ENCODE peak calls at places on chromosomes 4 and X, in four cellular contexts. One of them, this sample, is unnamed.
A peak's percentile ranks its signal among the peaks of the same experiment; 100 is the strongest.

GRCh38 chrX:10197597-10198210 is 40.9 kb downstream of the CLCN4 start:
- DNase-seq in WERI-Rb-1: no peak
- DNase-seq in foreskin fibroblast: no peak
- DNase-seq in left lung: no peak
- DNase-seq in this sample: no peak

GRCh38 chr4:76197971-76198410 is 15.6 kb downstream of the SCARB2 start:
- DNase-seq in WERI-Rb-1: peak; percentile 53
- DNase-seq in left lung: peak; percentile 80
- DNase-seq in foreskin fibroblast: peak; percentile 70
- DNase-seq in this sample: peak; percentile 71

GRCh38 chr4:173334891-173335754 is 965 bp upstream of the HMGB2 start:
- DNase-seq in left lung: peak; percentile 89
- DNase-seq in WERI-Rb-1: peak; percentile 95
- DNase-seq in foreskin fibroblast: peak; percentile 90
- DNase-seq in this sample: peak; percentile 86

GRCh38 chr4:42654606-42655005 is 2.3 kb downstream of the ATP8A1 start:
- DNase-seq in left lung: no peak
- DNase-seq in WERI-Rb-1: no peak
- DNase-seq in foreskin fibroblast: peak; percentile 89
- DNase-seq in this sample: no peak

GRCh38 chr4:73007526-73008100 is 61.9 kb downstream of the COX18 start:
- DNase-seq in left lung: no peak
- DNase-seq in foreskin fibroblast: no peak
- DNase-seq in WERI-Rb-1: no peak
- DNase-seq in this sample: no peak

GRCh38 chrX:38799995-38800394 is 1.3 kb upstream of the MID1IP1 start:
- DNase-seq in WERI-Rb-1: peak; percentile 11
- DNase-seq in left lung: no peak
- DNase-seq in foreskin fibroblast: no peak
- DNase-seq in this sample: no peak

GRCh38 chr4:116055857-116056827 is 942.7 kb upstream of the NDST4 start:
- DNase-seq in left lung: no peak
- DNase-seq in WERI-Rb-1: no peak
- DNase-seq in foreskin fibroblast: peak; percentile 7
- DNase-seq in this sample: no peak

GRCh38 chrX:123422875-123423274 is 238.8 kb downstream of the GRIA3 start:
- DNase-seq in WERI-Rb-1: peak; percentile 18
- DNase-seq in foreskin fibroblast: peak; percentile 69
- DNase-seq in left lung: no peak
- DNase-seq in this sample: peak; percentile 4

GRCh38 chr4:3444351-3445110 is 2.8 kb downstream of the HGFAC start:
- DNase-seq in WERI-Rb-1: no peak
- DNase-seq in left lung: peak; percentile 79
- DNase-seq in foreskin fibroblast: no peak
- DNase-seq in this sample: no peak

GRCh38 chr4:37762294-37763163 is 64.0 kb upstream of the PGM2 start:
- DNase-seq in foreskin fibroblast: peak; percentile 49
- DNase-seq in left lung: no peak
- DNase-seq in WERI-Rb-1: no peak
- DNase-seq in this sample: peak; percentile 16

GRCh38 chrX:119062750-119063374 is 9.9 kb upstream of the CT47C1 start:
- DNase-seq in foreskin fibroblast: peak; percentile 33
- DNase-seq in left lung: no peak
- DNase-seq in WERI-Rb-1: no peak
- DNase-seq in this sample: no peak

GRCh38 chr4:6011686-6012085 is 6.5 kb downstream of the C4orf50 start:
- DNase-seq in foreskin fibroblast: no peak
- DNase-seq in left lung: peak; percentile 77
- DNase-seq in WERI-Rb-1: no peak
- DNase-seq in this sample: peak; percentile 72

GRCh38 chrX:146396409-146396808 is 413.2 kb upstream of the CXorf51B start:
- DNase-seq in foreskin fibroblast: no peak
- DNase-seq in WERI-Rb-1: no peak
- DNase-seq in left lung: no peak
- DNase-seq in this sample: no peak

GRCh38 chrX:13506574-13506973 is 62.8 kb upstream of the EGFL6 start:
- DNase-seq in left lung: no peak
- DNase-seq in foreskin fibroblast: peak; percentile 70
- DNase-seq in WERI-Rb-1: peak; percentile 37
- DNase-seq in this sample: peak; percentile 43

GRCh38 chr4:24078347-24078962 is 188.6 kb upstream of the PPARGC1A start:
- DNase-seq in foreskin fibroblast: no peak
- DNase-seq in left lung: no peak
- DNase-seq in WERI-Rb-1: no peak
- DNase-seq in this sample: no peak

GRCh38 chr4:168432419-168433146 is 47.7 kb downstream of the DDX60L start:
- DNase-seq in left lung: no peak
- DNase-seq in WERI-Rb-1: no peak
- DNase-seq in foreskin fibroblast: no peak
- DNase-seq in this sample: no peak

GRCh38 chr4:6281436-6282144 is 11.9 kb downstream of the WFS1 start:
- DNase-seq in left lung: peak; percentile 73
- DNase-seq in WERI-Rb-1: no peak
- DNase-seq in foreskin fibroblast: no peak
- DNase-seq in this sample: no peak

GRCh38 chr4:145618210-145618911 is 824 bp upstream of the MMAA start:
- DNase-seq in WERI-Rb-1: no peak
- DNase-seq in foreskin fibroblast: peak; percentile 37
- DNase-seq in left lung: no peak
- DNase-seq in this sample: peak; percentile 19

GRCh38 chrX:119981286-119982070 is 37.9 kb upstream of the NKAP start:
- DNase-seq in left lung: no peak
- DNase-seq in WERI-Rb-1: peak; percentile 33
- DNase-seq in foreskin fibroblast: peak; percentile 38
- DNase-seq in this sample: peak; percentile 21

GRCh38 chr4:86845593-86845992 is 3.6 kb downstream of the SLC10A6 start:
- DNase-seq in WERI-Rb-1: no peak
- DNase-seq in foreskin fibroblast: no peak
- DNase-seq in left lung: no peak
- DNase-seq in this sample: no peak

GRCh38 chrX:40423299-40423698 is 157.5 kb upstream of the ATP6AP2 start:
- DNase-seq in WERI-Rb-1: no peak
- DNase-seq in foreskin fibroblast: no peak
- DNase-seq in left lung: no peak
- DNase-seq in this sample: no peak

GRCh38 chr4:8332891-8333331 is 63.4 kb downstream of the HTRA3 start:
- DNase-seq in foreskin fibroblast: no peak
- DNase-seq in WERI-Rb-1: peak; percentile 1
- DNase-seq in left lung: peak; percentile 63
- DNase-seq in this sample: peak; percentile 4

GRCh38 chr4:29970626-29971025 is 749.5 kb upstream of the PCDH7 start:
- DNase-seq in WERI-Rb-1: peak; percentile 35
- DNase-seq in foreskin fibroblast: no peak
- DNase-seq in left lung: no peak
- DNase-seq in this sample: no peak

GRCh38 chr4:40369437-40370278 is 34.5 kb downstream of the CHRNA9 start:
- DNase-seq in foreskin fibroblast: no peak
- DNase-seq in left lung: no peak
- DNase-seq in WERI-Rb-1: no peak
- DNase-seq in this sample: no peak

GRCh38 chr4:4443821-4444220 is 56.9 kb downstream of the NSG1 start:
- DNase-seq in WERI-Rb-1: no peak
- DNase-seq in left lung: no peak
- DNase-seq in foreskin fibroblast: peak; percentile 54
- DNase-seq in this sample: no peak

GRCh38 chr4:22634541-22635181 is 58.1 kb upstream of the GBA3 start:
- DNase-seq in foreskin fibroblast: no peak
- DNase-seq in WERI-Rb-1: no peak
- DNase-seq in left lung: peak; percentile 80
- DNase-seq in this sample: no peak

GRCh38 chrX:41452565-41452964 is 5.4 kb downstream of the NYX start:
- DNase-seq in foreskin fibroblast: peak; percentile 45
- DNase-seq in WERI-Rb-1: no peak
- DNase-seq in left lung: no peak
- DNase-seq in this sample: no peak

GRCh38 chrX:120749141-120749846 is 119.4 kb upstream of the C1GALT1C1 start:
- DNase-seq in WERI-Rb-1: no peak
- DNase-seq in foreskin fibroblast: no peak
- DNase-seq in left lung: no peak
- DNase-seq in this sample: no peak

GRCh38 chr4:105022811-105023667 is 123.6 kb upstream of the TET2 start:
- DNase-seq in WERI-Rb-1: no peak
- DNase-seq in foreskin fibroblast: no peak
- DNase-seq in left lung: peak; percentile 48
- DNase-seq in this sample: no peak

GRCh38 chrX:28693101-28693500 is 105.9 kb downstream of the IL1RAPL1 start:
- DNase-seq in foreskin fibroblast: no peak
- DNase-seq in WERI-Rb-1: no peak
- DNase-seq in left lung: no peak
- DNase-seq in this sample: no peak

GRCh38 chr4:175470141-175470540 is 341.9 kb downstream of the GPM6A start:
- DNase-seq in WERI-Rb-1: no peak
- DNase-seq in left lung: no peak
- DNase-seq in foreskin fibroblast: peak; percentile 32
- DNase-seq in this sample: no peak

GRCh38 chrX:70033348-70033747 is 16.4 kb downstream of the AWAT2 start:
- DNase-seq in WERI-Rb-1: peak; percentile 80
- DNase-seq in left lung: no peak
- DNase-seq in foreskin fibroblast: peak; percentile 20
- DNase-seq in this sample: peak; percentile 52

DNA sequence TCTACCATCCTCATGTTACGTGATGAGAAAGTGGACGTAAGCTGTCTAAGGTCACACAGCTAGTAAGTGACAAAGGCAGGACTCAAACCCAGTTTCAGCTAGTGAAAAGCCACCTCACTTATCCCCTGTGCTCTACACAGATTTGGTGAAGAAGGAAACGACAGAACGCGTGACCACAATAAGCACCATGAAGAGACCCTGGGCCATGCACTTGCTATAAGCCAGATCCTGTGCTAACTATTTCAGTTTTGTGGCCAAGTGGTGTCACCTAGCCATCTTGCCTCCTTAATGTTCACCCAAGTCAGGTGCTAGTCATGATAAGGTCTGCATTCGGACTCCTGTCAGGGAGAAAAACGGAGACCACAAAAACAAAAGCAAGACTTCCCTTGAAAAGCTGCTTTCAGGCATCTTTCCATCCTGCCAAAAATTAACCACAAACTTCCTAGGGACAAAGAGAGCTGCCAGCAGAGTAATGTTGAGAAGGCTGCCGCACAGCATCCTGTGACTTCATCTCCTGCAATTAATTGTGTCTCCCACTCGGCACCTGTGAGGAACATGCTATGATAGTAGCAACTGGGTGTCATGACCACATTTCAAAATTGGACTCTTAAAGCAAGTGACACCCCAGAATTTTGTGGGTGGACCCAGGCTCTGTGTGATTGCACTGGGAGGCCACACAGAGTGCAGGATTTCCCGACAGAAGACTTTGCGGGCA is 8.8 kb upstream of the IDS start:
- DNase-seq in left lung: no peak
- DNase-seq in WERI-Rb-1: no peak
- DNase-seq in foreskin fibroblast: peak; percentile 29
- DNase-seq in this sample: no peak
- H3K4me3 ChIP-seq in left lung: no peak overlapping the region
- H3K4me3 ChIP-seq in WERI-Rb-1: no peak overlapping the region
- H3K4me3 ChIP-seq in foreskin fibroblast: no peak overlapping the region
- H3K4me3 ChIP-seq in this sample: no peak overlapping the region

DNA sequence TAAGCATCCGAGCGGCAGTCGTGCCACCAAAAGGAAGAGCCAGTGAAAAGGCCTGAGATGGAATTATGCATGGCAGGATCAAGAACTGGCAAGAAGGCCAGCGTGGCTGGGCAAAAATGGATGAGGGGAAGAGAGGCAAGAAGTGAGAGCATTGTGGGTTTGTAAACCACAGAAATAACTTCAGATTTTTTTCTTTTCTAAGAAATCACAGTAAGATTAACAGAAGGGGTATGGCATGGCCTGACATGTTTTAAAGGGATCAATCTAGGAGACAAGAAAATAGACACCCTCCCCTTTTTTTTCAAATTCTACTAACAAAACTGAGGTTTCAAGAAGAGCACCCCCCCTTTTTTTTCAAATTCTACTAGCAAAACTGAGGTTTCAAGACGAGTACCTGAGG is 82.5 kb downstream of the BMP3 start:
- DNase-seq in foreskin fibroblast: no peak
- DNase-seq in left lung: no peak
- DNase-seq in WERI-Rb-1: no peak
- DNase-seq in this sample: no peak
- H3K4me3 ChIP-seq in foreskin fibroblast: no peak overlapping the region
- H3K4me3 ChIP-seq in left lung: no peak overlapping the region
- H3K4me3 ChIP-seq in WERI-Rb-1: no peak overlapping the region
- H3K4me3 ChIP-seq in this sample: no peak overlapping the region

DNA sequence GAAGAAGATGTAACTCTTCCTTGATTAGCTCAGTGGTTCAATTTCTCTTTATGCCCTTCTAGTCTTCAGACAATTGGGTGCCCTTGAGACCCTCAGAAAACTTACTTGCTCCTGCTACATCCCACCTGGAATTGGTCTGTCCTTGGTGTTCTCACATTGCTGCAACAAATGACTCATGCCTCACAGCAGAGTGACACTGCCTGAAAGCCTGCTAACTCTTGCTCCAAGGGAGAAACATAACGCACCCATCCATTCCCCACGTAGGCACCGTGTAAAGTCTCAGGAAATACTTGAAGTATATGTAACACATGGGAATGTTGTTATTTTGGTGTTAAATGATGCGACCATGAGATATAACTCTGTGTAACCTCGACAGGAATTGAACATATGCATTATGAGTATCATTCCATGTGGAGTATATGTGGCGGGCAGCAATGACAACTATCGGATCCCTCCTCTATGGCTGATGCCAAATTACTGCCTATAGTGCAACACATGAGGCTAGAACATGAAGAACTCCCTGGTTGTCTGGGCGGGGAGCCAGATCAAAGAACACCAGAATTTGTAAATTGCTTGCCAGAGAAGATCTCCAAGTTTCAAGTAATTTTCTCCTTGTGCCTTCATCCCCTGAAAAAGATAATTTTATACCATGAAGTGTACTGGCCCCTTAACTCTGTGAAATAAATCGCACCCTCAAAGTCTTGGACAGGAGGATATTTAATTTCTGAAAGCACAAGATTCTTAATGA is 231.3 kb upstream of the STK26 start:
- DNase-seq in WERI-Rb-1: no peak
- DNase-seq in left lung: no peak
- DNase-seq in foreskin fibroblast: no peak
- DNase-seq in this sample: no peak
- H3K4me3 ChIP-seq in WERI-Rb-1: peak overlapping the region; percentile 45
- H3K4me3 ChIP-seq in left lung: no peak overlapping the region
- H3K4me3 ChIP-seq in foreskin fibroblast: peak overlapping the region; percentile 2
- H3K4me3 ChIP-seq in this sample: no peak overlapping the region

GRCh38 chr4:163393471-163393870 is 49.8 kb downstream of the NPY5R start:
- DNase-seq in WERI-Rb-1: no peak
- DNase-seq in foreskin fibroblast: no peak
- DNase-seq in left lung: no peak
- DNase-seq in this sample: no peak

GRCh38 chr4:163395758-163396157 is 52.1 kb downstream of the NPY5R start:
- DNase-seq in left lung: no peak
- DNase-seq in foreskin fibroblast: no peak
- DNase-seq in WERI-Rb-1: no peak
- DNase-seq in this sample: no peak

GRCh38 chr4:163392328-163392727 is 48.6 kb downstream of the NPY5R start:
- DNase-seq in foreskin fibroblast: no peak
- DNase-seq in left lung: no peak
- DNase-seq in WERI-Rb-1: no peak
- DNase-seq in this sample: no peak

GRCh38 chr4:163398238-163398637 is 54.5 kb downstream of the NPY5R start:
- DNase-seq in left lung: no peak
- DNase-seq in foreskin fibroblast: no peak
- DNase-seq in WERI-Rb-1: no peak
- DNase-seq in this sample: no peak

GRCh38 chr4:163395055-163395454 is 51.4 kb downstream of the NPY5R start:
- DNase-seq in WERI-Rb-1: no peak
- DNase-seq in left lung: no peak
- DNase-seq in foreskin fibroblast: no peak
- DNase-seq in this sample: no peak
- H3K4me3 ChIP-seq in WERI-Rb-1: no peak overlapping the region
- H3K4me3 ChIP-seq in left lung: no peak overlapping the region
- H3K4me3 ChIP-seq in foreskin fibroblast: no peak overlapping the region
- H3K4me3 ChIP-seq in this sample: no peak overlapping the region